ENCODE peak calls at places on chromosome 5, in eight cellular contexts. One of them, this sample, is unnamed.

GRCh38 chr5:119315516-119315949 is 40.3 kb upstream of the TNFAIP8 start:
- DNase-seq in HCT116: no peak
- DNase-seq in endothelial cell: no peak
- DNase-seq in left ventricle myocardium inferior: no peak
- DNase-seq in omental fat pad: no peak
- DNase-seq in colonic mucosa: no peak
- DNase-seq in psoas muscle: no peak
- DNase-seq in foreskin fibroblast: no peak
- DNase-seq in this sample: no peak

GRCh38 chr5:5313081-5313736 is 109.3 kb upstream of the ICE1 start:
- DNase-seq in HCT116: no peak
- DNase-seq in endothelial cell: no peak
- DNase-seq in left ventricle myocardium inferior: no peak
- DNase-seq in omental fat pad: no peak
- DNase-seq in colonic mucosa: no peak
- DNase-seq in psoas muscle: no peak
- DNase-seq in foreskin fibroblast: no peak
- DNase-seq in this sample: no peak

GRCh38 chr5:15502208-15502607 is 2.2 kb downstream of the FBXL7 start:
- DNase-seq in HCT116: no peak
- DNase-seq in endothelial cell: no peak
- DNase-seq in left ventricle myocardium inferior: no peak
- DNase-seq in omental fat pad: no peak
- DNase-seq in colonic mucosa: no peak
- DNase-seq in psoas muscle: no peak
- DNase-seq in foreskin fibroblast: peak
- DNase-seq in this sample: no peak

GRCh38 chr5:101482931-101483330 is 579.8 kb upstream of the ST8SIA4 start:
- DNase-seq in HCT116: no peak
- DNase-seq in endothelial cell: no peak
- DNase-seq in left ventricle myocardium inferior: no peak
- DNase-seq in omental fat pad: no peak
- DNase-seq in colonic mucosa: no peak
- DNase-seq in psoas muscle: no peak
- DNase-seq in foreskin fibroblast: no peak
- DNase-seq in this sample: no peak

GRCh38 chr5:145921211-145921610 is 15.2 kb upstream of the SH3RF2 start:
- DNase-seq in HCT116: no peak
- DNase-seq in endothelial cell: no peak
- DNase-seq in left ventricle myocardium inferior: no peak
- DNase-seq in omental fat pad: no peak
- DNase-seq in colonic mucosa: no peak
- DNase-seq in psoas muscle: no peak
- DNase-seq in foreskin fibroblast: peak
- DNase-seq in this sample: no peak

GRCh38 chr5:168288349-168289245 is 2.8 kb upstream of the WWC1 start:
- DNase-seq in HCT116: peak
- DNase-seq in endothelial cell: no peak
- DNase-seq in left ventricle myocardium inferior: no peak
- DNase-seq in omental fat pad: peak
- DNase-seq in colonic mucosa: peak
- DNase-seq in psoas muscle: no peak
- DNase-seq in foreskin fibroblast: no peak
- DNase-seq in this sample: no peak

GRCh38 chr5:113283558-113283957 is 151.2 kb downstream of the TSSK1B start:
- DNase-seq in HCT116: no peak
- DNase-seq in endothelial cell: no peak
- DNase-seq in left ventricle myocardium inferior: no peak
- DNase-seq in omental fat pad: no peak
- DNase-seq in colonic mucosa: no peak
- DNase-seq in psoas muscle: no peak
- DNase-seq in foreskin fibroblast: no peak
- DNase-seq in this sample: no peak

GRCh38 chr5:168592014-168592368 is 12.8 kb upstream of the PANK3 start:
- DNase-seq in HCT116: no peak
- DNase-seq in endothelial cell: no peak
- DNase-seq in left ventricle myocardium inferior: no peak
- DNase-seq in omental fat pad: no peak
- DNase-seq in colonic mucosa: no peak
- DNase-seq in psoas muscle: no peak
- DNase-seq in foreskin fibroblast: peak
- DNase-seq in this sample: no peak

DNA sequence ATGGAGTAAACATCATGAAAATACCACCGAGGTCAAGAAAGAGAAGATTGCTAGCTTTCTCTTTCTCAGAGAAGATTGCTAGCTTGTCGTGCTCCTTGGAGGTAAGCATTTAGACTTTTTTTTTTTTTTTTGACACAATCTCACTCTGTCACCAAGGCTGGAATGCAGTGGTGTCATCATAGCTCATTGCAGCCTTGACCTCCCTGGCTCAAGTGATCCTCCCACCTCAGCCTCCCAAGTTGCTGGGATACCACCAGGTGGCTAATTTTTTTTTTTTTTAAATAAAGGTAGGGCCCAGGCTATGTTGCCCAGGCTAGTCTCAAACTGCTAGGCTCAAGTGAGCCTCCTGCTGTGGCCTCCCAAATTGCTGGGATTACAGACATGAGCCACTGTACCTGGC is 26.3 kb upstream of the CPLANE1 start:
- DNase-seq in HCT116: no peak
- DNase-seq in endothelial cell: no peak
- DNase-seq in left ventricle myocardium inferior: no peak
- DNase-seq in omental fat pad: no peak
- DNase-seq in colonic mucosa: no peak
- DNase-seq in psoas muscle: no peak
- DNase-seq in foreskin fibroblast: no peak
- DNase-seq in this sample: no peak
- TF ChIP-seq CTCF in HCT116: no peak
- TF ChIP-seq CTCF in endothelial cell: no peak
- TF ChIP-seq CTCF in left ventricle myocardium inferior: no peak
- TF ChIP-seq CTCF in omental fat pad: no peak
- TF ChIP-seq CTCF in colonic mucosa: no peak
- TF ChIP-seq CTCF in psoas muscle: no peak
- TF ChIP-seq CTCF in foreskin fibroblast: no peak
- TF ChIP-seq CTCF in this sample: no peak

GRCh38 chr5:55231476-55232193 is 1.8 kb downstream of the CCNO start:
- DNase-seq in HCT116: no peak
- DNase-seq in endothelial cell: peak
- DNase-seq in left ventricle myocardium inferior: no peak
- DNase-seq in omental fat pad: no peak
- DNase-seq in colonic mucosa: peak
- DNase-seq in psoas muscle: no peak
- DNase-seq in foreskin fibroblast: peak
- DNase-seq in this sample: no peak
- TF ChIP-seq CTCF in HCT116: no peak
- TF ChIP-seq CTCF in endothelial cell: no peak
- TF ChIP-seq CTCF in left ventricle myocardium inferior: no peak
- TF ChIP-seq CTCF in omental fat pad: no peak
- TF ChIP-seq CTCF in colonic mucosa: no peak
- TF ChIP-seq CTCF in psoas muscle: no peak
- TF ChIP-seq CTCF in foreskin fibroblast: no peak
- TF ChIP-seq CTCF in this sample: no peak

GRCh38 chr5:3599283-3600105 is 3.9 kb downstream of the IRX1 start:
- DNase-seq in HCT116: no peak
- DNase-seq in endothelial cell: peak
- DNase-seq in left ventricle myocardium inferior: no peak
- DNase-seq in omental fat pad: no peak
- DNase-seq in colonic mucosa: no peak
- DNase-seq in psoas muscle: no peak
- DNase-seq in foreskin fibroblast: no peak
- DNase-seq in this sample: peak
- TF ChIP-seq CTCF in HCT116: no peak
- TF ChIP-seq CTCF in endothelial cell: peak
- TF ChIP-seq CTCF in left ventricle myocardium inferior: peak
- TF ChIP-seq CTCF in omental fat pad: no peak
- TF ChIP-seq CTCF in colonic mucosa: no peak
- TF ChIP-seq CTCF in psoas muscle: no peak
- TF ChIP-seq CTCF in foreskin fibroblast: no peak
- TF ChIP-seq CTCF in this sample: no peak

DNA sequence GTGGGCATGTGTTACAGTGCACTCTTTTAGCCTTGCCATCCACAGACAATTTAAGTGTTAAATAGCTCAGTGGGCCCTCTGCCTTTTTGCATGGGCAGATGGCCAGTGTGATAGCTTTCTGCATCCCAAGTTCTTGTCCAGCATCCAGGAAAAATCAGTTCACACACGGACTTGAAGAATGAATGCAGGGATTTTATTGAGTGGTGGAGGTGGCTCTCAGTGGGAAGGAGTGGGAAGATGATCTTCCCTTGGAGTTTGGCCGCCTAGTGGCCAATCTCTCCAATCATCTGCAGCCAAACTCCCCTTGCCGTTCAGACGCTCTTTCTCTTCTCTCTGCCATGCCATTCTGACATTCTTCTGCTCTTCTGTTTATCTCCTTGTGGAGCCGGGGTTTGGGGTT is 322.4 kb upstream of the GRAMD2B start:
- DNase-seq in HCT116: peak
- DNase-seq in endothelial cell: peak
- DNase-seq in left ventricle myocardium inferior: no peak
- DNase-seq in omental fat pad: no peak
- DNase-seq in colonic mucosa: no peak
- DNase-seq in psoas muscle: no peak
- DNase-seq in foreskin fibroblast: no peak
- DNase-seq in this sample: no peak
- TF ChIP-seq CTCF in HCT116: no peak
- TF ChIP-seq CTCF in endothelial cell: peak
- TF ChIP-seq CTCF in left ventricle myocardium inferior: peak
- TF ChIP-seq CTCF in omental fat pad: no peak
- TF ChIP-seq CTCF in colonic mucosa: no peak
- TF ChIP-seq CTCF in psoas muscle: no peak
- TF ChIP-seq CTCF in foreskin fibroblast: peak
- TF ChIP-seq CTCF in this sample: no peak

DNA sequence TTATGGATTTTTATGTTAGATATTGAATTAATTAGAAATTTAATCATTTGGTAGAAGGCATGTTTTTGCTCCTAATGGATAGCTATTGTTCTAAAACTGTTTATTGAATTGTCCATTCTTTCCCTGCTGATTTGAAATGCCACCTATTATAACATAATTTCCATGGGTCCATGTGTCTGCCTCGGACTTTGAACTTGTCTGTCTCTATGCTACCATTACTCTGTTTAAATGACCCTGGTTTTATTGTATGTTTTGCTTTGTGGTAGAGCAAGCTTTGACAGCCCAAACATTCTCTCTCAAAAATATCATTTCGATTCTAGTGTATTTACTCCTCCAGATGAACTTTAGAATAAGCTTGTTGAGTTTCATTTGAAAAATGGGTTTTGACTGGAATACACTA is 120.6 kb downstream of the ARHGEF28 start:
- DNase-seq in HCT116: no peak
- DNase-seq in endothelial cell: no peak
- DNase-seq in left ventricle myocardium inferior: no peak
- DNase-seq in omental fat pad: no peak
- DNase-seq in colonic mucosa: peak
- DNase-seq in psoas muscle: no peak
- DNase-seq in foreskin fibroblast: no peak
- DNase-seq in this sample: no peak
- TF ChIP-seq CTCF in HCT116: no peak
- TF ChIP-seq CTCF in endothelial cell: no peak
- TF ChIP-seq CTCF in left ventricle myocardium inferior: no peak
- TF ChIP-seq CTCF in omental fat pad: no peak
- TF ChIP-seq CTCF in colonic mucosa: no peak
- TF ChIP-seq CTCF in psoas muscle: no peak
- TF ChIP-seq CTCF in foreskin fibroblast: no peak
- TF ChIP-seq CTCF in this sample: no peak

DNA sequence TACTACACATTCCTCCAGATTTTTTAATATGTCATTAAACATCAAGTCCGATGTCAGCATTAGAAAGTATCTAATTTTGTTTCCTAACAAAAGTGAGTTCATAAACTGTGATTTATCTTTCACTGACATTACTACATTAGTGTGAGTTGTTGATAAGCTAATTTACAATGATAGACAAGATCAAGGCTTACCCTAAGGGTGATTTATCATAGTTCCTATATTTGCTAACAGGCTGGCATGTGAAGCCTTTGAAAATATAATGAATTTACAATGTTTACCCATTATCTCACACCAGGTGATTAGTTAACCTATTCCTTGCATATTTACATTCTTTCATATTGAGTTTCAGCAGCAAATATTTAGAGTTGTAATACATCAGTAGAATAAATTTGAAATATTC is 1096.9 kb upstream of the NUDT12 start:
- DNase-seq in HCT116: no peak
- DNase-seq in endothelial cell: no peak
- DNase-seq in left ventricle myocardium inferior: no peak
- DNase-seq in omental fat pad: no peak
- DNase-seq in colonic mucosa: no peak
- DNase-seq in psoas muscle: no peak
- DNase-seq in foreskin fibroblast: no peak
- DNase-seq in this sample: no peak
- TF ChIP-seq CTCF in HCT116: no peak
- TF ChIP-seq CTCF in endothelial cell: no peak
- TF ChIP-seq CTCF in left ventricle myocardium inferior: no peak
- TF ChIP-seq CTCF in omental fat pad: no peak
- TF ChIP-seq CTCF in colonic mucosa: no peak
- TF ChIP-seq CTCF in psoas muscle: no peak
- TF ChIP-seq CTCF in foreskin fibroblast: no peak
- TF ChIP-seq CTCF in this sample: no peak

GRCh38 chr5:9657819-9658218 is 27.7 kb upstream of the TAS2R1 start:
- DNase-seq in HCT116: no peak
- DNase-seq in endothelial cell: no peak
- DNase-seq in left ventricle myocardium inferior: no peak
- DNase-seq in omental fat pad: no peak
- DNase-seq in colonic mucosa: no peak
- DNase-seq in psoas muscle: no peak
- DNase-seq in foreskin fibroblast: no peak
- DNase-seq in this sample: no peak

GRCh38 chr5:9654886-9655285 is 24.7 kb upstream of the TAS2R1 start:
- DNase-seq in HCT116: no peak
- DNase-seq in endothelial cell: no peak
- DNase-seq in left ventricle myocardium inferior: no peak
- DNase-seq in omental fat pad: no peak
- DNase-seq in colonic mucosa: no peak
- DNase-seq in psoas muscle: no peak
- DNase-seq in foreskin fibroblast: peak
- DNase-seq in this sample: no peak

GRCh38 chr5:9653811-9654210 is 23.7 kb upstream of the TAS2R1 start:
- DNase-seq in HCT116: no peak
- DNase-seq in endothelial cell: no peak
- DNase-seq in left ventricle myocardium inferior: peak
- DNase-seq in omental fat pad: no peak
- DNase-seq in colonic mucosa: no peak
- DNase-seq in psoas muscle: peak
- DNase-seq in foreskin fibroblast: peak
- DNase-seq in this sample: no peak

GRCh38 chr5:9653061-9653460 is 22.9 kb upstream of the TAS2R1 start:
- DNase-seq in HCT116: no peak
- DNase-seq in endothelial cell: no peak
- DNase-seq in left ventricle myocardium inferior: no peak
- DNase-seq in omental fat pad: no peak
- DNase-seq in colonic mucosa: no peak
- DNase-seq in psoas muscle: no peak
- DNase-seq in foreskin fibroblast: no peak
- DNase-seq in this sample: no peak

GRCh38 chr5:9655641-9656040 is 25.5 kb upstream of the TAS2R1 start:
- DNase-seq in HCT116: no peak
- DNase-seq in endothelial cell: no peak
- DNase-seq in left ventricle myocardium inferior: no peak
- DNase-seq in omental fat pad: no peak
- DNase-seq in colonic mucosa: no peak
- DNase-seq in psoas muscle: no peak
- DNase-seq in foreskin fibroblast: no peak
- DNase-seq in this sample: no peak
- TF ChIP-seq CTCF in HCT116: no peak
- TF ChIP-seq CTCF in endothelial cell: no peak
- TF ChIP-seq CTCF in left ventricle myocardium inferior: no peak
- TF ChIP-seq CTCF in omental fat pad: no peak
- TF ChIP-seq CTCF in colonic mucosa: no peak
- TF ChIP-seq CTCF in psoas muscle: no peak
- TF ChIP-seq CTCF in foreskin fibroblast: no peak
- TF ChIP-seq CTCF in this sample: no peak